ENCODE peak calls at places on chromosomes 11 and 22, in ten cellular contexts. R, U, Z, A, W, H, B, X, J and Q are unnamed samples.

GRCh38 chr11:24521586-24521985 is 24.7 kb downstream of the LUZP2 start:
- DNase-seq in W (no peak), A (no peak), Z (no peak), X (no peak), B (no peak), U (no peak), H (no peak), J (no peak), R (no peak), Q (no peak)

GRCh38 chr11:31687256-31687655 is 123.9 kb downstream of the PAX6 start:
- DNase-seq in H (no peak), X (no peak), A (no peak), Z (no peak), J (no peak), U (no peak), B (no peak), R (no peak), W (no peak), Q (no peak)

GRCh38 chr11:67416416-67417335 is 1.2 kb downstream of the CARNS1 start:
- DNase-seq in A (no peak), Z (no peak), U (no peak), X (peak), H (no peak), B (peak), J (no peak), W (no peak), R (no peak), Q (no peak)

GRCh38 chr11:2342981-2343380 is 34.1 kb upstream of the CD81 start:
- DNase-seq in R (peak), U (peak), A (no peak), J (no peak), W (no peak), Z (no peak), X (no peak), B (no peak), H (no peak), Q (peak)

GRCh38 chr22:29345932-29346331 is 30.4 kb upstream of the RASL10A start:
- DNase-seq in B (no peak), U (peak), R (no peak), H (no peak), W (no peak), Z (no peak), J (no peak), X (no peak), A (no peak), Q (no peak)

GRCh38 chr11:6438979-6439571 is 1.7 kb downstream of the HPX start:
- DNase-seq in H (peak), J (peak), B (peak), A (peak), W (no peak), X (peak), Z (no peak), U (peak), R (no peak), Q (peak)

GRCh38 chr22:23424031-23424430 is 156.1 kb downstream of the IGLL1 start:
- DNase-seq in A (no peak), J (no peak), U (no peak), H (no peak), B (no peak), X (no peak), Z (no peak), W (no peak), R (no peak), Q (no peak)

GRCh38 chr11:88484873-88485621 is 147.5 kb upstream of the CTSC start:
- DNase-seq in X (no peak), B (peak), H (peak), J (peak), U (peak), A (peak), R (no peak), Z (peak), W (no peak), Q (no peak)

GRCh38 chr11:97937501-97937900 is 1083.2 kb upstream of the CNTN5 start:
- DNase-seq in H (no peak), Z (no peak), A (no peak), J (peak), X (no peak), W (no peak), B (no peak), R (no peak), U (peak), Q (no peak)

GRCh38 chr22:25069758-25070461 is 117.4 kb downstream of the KIAA1671 start:
- DNase-seq in U (no peak), X (no peak), A (no peak), B (peak), R (no peak), Z (no peak), W (no peak), H (no peak), J (peak), Q (no peak)

GRCh38 chr11:128535468-128536457 is 51.6 kb downstream of the ETS1 start:
- DNase-seq in A (no peak), Z (no peak), U (no peak), R (no peak), X (no peak), W (no peak), J (no peak), H (no peak), B (no peak), Q (no peak)

GRCh38 chr22:39469681-39470461 is 13.1 kb downstream of the MGAT3 start:
- DNase-seq in H (no peak), J (no peak), W (no peak), X (no peak), A (peak), B (peak), U (no peak), R (no peak), Z (no peak), Q (no peak)

GRCh38 chr11:79055866-79056632 is 384.8 kb downstream of the TENM4 start:
- DNase-seq in X (no peak), W (no peak), U (peak), B (no peak), J (no peak), R (no peak), Z (no peak), H (no peak), A (no peak), Q (no peak)

GRCh38 chr11:84396521-84396920 is 1110.4 kb upstream of the CCDC90B start:
- DNase-seq in Z (no peak), J (no peak), B (no peak), H (no peak), X (no peak), W (no peak), A (no peak), U (no peak), R (no peak), Q (no peak)

GRCh38 chr11:107998761-107999160 is 9.9 kb upstream of the CUL5 start:
- DNase-seq in J (no peak), B (no peak), H (no peak), A (no peak), U (no peak), Z (no peak), W (no peak), X (no peak), R (no peak), Q (no peak)

GRCh38 chr11:82080160-82080559 is 653.5 kb downstream of the FAM181B start:
- DNase-seq in W (no peak), B (no peak), J (no peak), R (no peak), X (no peak), U (peak), Z (no peak), H (no peak), A (no peak), Q (no peak)

GRCh38 chr11:20729597-20730095 is 60.3 kb downstream of the NELL1 start:
- DNase-seq in B (no peak), A (no peak), Z (no peak), R (no peak), J (no peak), W (no peak), H (no peak), X (no peak), U (no peak), Q (no peak)

GRCh38 chr22:37368058-37368457 is 59.2 kb downstream of the ELFN2 start:
- DNase-seq in W (no peak), A (no peak), H (no peak), B (no peak), Z (no peak), U (no peak), R (no peak), J (no peak), X (no peak), Q (no peak)

GRCh38 chr11:68839054-68839865 is 2.5 kb downstream of the CPT1A start:
- DNase-seq in Z (peak), B (peak), X (peak), H (peak), R (peak), U (peak), W (peak), J (peak), A (peak), Q (peak)
- TF ChIP-seq POLR2A in Z (no peak), B (peak), X (no peak), H (peak), R (no peak), U (no peak), W (peak), J (peak), A (peak), Q (peak)

DNA sequence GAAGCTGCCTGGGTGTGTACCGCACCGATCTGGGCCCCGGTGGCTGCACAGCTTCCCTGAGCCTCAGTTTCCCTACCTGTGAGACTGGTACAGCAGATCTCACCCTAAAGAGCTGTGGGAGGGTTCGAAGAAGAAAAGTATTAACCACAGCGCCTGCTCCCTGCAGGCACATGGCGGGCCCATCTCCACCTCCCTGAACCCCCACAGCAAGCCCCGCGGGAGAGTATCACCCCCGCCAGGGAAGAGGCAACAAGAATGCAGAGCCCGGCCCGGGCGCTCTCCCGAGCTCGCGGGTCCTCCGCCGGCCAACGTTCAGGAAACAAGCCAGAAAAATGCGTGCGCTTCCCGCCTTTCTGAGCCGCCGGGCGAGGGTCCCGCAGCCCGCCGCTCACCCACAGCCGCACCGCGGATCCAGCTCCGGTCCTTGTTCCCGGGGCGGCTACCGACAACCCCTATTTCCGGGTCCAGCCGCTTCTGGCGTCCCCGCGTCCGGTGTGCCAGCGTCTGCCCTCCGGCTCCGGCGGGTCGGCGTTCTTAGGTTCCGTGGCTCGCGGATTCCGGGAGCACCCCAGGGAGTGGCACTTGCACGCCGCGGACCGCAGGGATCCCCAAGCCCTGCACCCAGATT is at the start of gene TOP3B:
- DNase-seq in X (peak), J (peak), R (peak), A (peak), U (peak), B (peak), H (peak), W (peak), Z (peak), Q (peak)
- TF ChIP-seq POLR2A in X (no peak), J (peak), R (peak), A (peak), U (peak), B (peak), H (peak), W (no peak), Z (peak), Q (peak)

DNA sequence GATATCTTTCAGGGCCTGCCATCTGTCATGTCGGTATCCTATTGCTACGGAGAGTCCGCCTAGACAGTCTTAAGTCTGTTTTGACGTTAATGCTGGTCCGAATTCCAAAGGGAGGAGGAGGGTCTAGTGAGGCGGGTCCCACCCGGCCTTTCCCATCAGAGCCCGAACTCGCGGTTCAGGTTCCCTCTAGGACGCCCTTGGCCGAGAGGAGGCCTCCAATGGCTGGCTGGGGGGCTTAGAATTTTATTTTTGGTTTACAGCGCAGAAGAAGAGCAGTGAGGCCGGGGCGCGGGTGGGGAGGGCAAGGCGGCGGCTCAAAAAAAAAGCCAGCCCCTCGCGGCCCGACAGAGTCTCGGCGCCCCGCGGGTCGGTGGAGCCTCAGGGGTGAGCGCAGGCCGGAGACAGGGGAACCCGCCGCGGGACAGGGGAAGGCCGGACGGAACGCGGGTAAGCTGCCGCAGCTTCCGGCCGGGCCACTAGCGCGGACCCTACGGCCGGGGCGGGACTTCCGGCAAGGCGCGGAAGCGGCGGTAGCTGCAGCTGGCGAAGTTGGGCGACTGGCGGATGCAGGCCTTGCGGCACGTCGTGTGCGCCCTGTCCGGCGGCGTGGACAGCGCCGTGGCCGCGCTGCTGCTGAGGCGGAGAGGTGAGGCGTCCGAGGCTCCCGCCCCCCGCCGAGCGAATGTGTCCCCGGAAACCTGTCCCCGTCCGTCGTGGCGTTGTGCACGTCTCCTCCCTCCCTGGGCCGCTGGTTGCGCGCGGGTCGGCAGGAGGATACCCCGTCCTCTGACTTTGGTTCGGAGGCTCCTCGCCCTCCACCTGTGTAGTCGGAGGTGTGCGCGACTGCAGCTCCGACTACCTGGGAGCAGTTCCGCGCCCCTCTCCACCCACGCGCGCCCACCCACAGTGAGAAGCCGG is at the start of gene TRMU:
- DNase-seq in W (peak), B (peak), X (peak), R (peak), Z (peak), U (peak), A (peak), H (peak), J (peak), Q (peak)
- TF ChIP-seq POLR2A in W (peak), B (peak), X (peak), R (peak), Z (peak), U (peak), A (peak), H (peak), J (peak), Q (peak)

GRCh38 chr22:30665786-30666185 is 1.9 kb downstream of the DUSP18 start:
- DNase-seq in B (no peak), U (no peak), W (no peak), R (no peak), X (no peak), J (no peak), Z (no peak), H (peak), A (no peak), Q (no peak)

GRCh38 chr22:30667092-30667485 is 586 bp downstream of the DUSP18 start:
- DNase-seq in X (no peak), B (peak), Z (no peak), A (peak), H (peak), R (no peak), J (no peak), W (no peak), U (no peak), Q (no peak)

GRCh38 chr22:30668306-30668655 is 606 bp upstream of the DUSP18 start:
- DNase-seq in Z (no peak), R (no peak), W (no peak), X (no peak), A (no peak), B (no peak), H (no peak), J (no peak), U (no peak), Q (no peak)

GRCh38 chr22:30665266-30665665 is 2.4 kb downstream of the DUSP18 start:
- DNase-seq in U (no peak), B (no peak), H (peak), R (no peak), W (no peak), X (no peak), A (peak), Z (no peak), J (no peak), Q (no peak)

DNA sequence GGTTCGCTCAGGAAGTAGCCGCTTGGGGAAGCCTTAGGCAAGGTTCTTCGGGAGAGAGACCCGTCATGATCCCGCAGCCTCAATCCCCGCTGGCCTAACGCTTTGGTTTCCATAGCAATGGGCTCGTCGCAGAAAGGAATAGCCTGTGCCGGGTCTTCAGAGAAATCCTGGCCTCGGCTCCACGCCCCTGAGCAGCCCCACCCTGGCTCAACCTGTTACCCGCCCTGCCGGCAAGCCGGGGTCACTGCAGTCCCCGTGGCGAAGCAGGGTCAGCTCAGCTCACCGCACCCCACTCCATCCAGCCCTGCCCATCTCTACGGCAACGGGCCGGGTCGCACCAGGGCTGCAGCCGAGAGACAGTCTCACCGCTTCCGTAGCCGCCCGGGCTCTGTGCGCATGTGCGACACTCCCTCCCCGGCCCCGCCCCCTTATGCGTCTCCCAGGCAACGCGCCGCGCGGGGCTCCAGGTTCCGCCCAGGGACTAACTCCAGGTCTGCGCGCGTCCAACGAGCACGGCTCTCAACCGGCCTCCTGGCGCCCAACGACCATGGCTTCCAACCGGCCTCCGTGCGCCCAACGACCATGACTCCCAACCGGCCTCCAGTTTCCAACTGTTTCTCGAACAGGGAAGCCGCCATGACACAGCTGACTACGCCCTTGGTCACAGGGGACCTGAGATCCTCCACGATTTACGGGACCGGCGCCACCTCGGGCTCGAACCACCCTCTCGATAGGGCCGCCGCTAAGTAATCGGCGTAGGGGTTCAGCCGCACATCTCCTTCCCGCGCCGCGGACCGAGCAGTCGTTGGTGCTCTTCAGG is at the start of gene DUSP18:
- DNase-seq in R (peak), Z (peak), A (peak), H (peak), X (peak), B (peak), U (peak), J (peak), W (peak), Q (peak)
- TF ChIP-seq POLR2A in R (no peak), Z (peak), A (peak), H (peak), X (peak), B (peak), U (no peak), J (peak), W (no peak), Q (peak)

GRCh38 chr11:13965337-13965736 is 2.8 kb downstream of the SPON1 start:
- DNase-seq in W (peak), J (no peak), U (no peak), B (no peak), Z (no peak), R (no peak), A (peak), X (peak), H (peak), Q (no peak)

GRCh38 chr11:13962562-13963168 is at the start of gene SPON1:
- DNase-seq in W (no peak), U (peak), Z (peak), B (peak), H (peak), X (peak), A (peak), J (peak), R (no peak), Q (peak)

GRCh38 chr11:13963169-13963948 is 836 bp downstream of the SPON1 start:
- DNase-seq in J (peak), R (no peak), B (no peak), H (peak), U (peak), X (no peak), A (peak), W (no peak), Z (peak), Q (no peak)

GRCh38 chr11:13964771-13965074 is 2.2 kb downstream of the SPON1 start:
- DNase-seq in B (no peak), J (no peak), Z (no peak), H (no peak), X (no peak), U (no peak), R (no peak), A (no peak), W (no peak), Q (no peak)

DNA sequence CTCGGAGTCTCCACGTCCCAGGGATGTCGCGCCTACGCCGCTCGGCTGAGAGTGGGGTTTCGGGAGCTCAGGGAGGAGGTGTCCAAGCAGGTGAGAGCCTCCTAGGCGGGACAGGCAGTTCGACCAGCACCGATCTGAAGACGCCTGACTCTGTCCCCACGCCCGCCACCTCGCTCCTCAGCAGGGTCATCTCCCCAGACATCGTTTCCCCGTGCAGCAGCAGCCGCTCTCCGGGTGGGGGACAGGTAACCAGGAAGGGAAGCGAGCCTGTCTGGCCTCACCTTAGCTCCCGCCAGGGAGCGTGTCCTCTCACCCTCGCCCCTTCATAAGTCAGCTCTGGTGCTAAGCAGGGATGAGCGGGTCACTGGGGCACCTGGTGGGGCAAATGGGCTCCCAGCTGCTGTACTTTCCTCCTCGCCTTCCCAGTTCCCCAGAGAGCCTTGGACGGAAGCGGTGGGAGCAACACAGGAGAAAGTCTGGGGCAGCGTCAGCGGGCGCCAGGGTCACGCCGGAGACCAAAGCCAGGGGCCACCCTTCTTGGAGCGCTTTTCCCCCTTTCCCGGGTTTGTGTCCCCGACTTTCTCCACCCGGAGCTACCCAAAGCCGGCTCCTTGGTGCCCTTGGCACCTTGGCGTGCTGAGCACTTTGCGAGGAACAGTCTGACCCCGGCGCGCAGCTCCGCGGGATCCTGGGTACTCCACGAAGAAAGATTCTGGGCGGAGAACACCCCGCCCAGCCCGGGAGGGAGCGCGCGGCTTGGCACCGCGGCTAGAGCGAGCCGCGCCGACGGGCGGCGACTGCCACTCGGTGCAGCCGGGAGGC is 1.6 kb downstream of the SPON1 start:
- DNase-seq in H (peak), W (peak), J (peak), A (peak), U (no peak), X (no peak), R (no peak), Z (peak), B (no peak), Q (no peak)
- TF ChIP-seq POLR2A in H (peak), W (no peak), J (no peak), A (peak), U (no peak), X (no peak), R (no peak), Z (no peak), B (no peak), Q (no peak)